ENCODE peak calls at places on chromosomes 4 and X, in eight cellular contexts. S, Z, D, N, R, B, Q and F are unnamed samples.

GRCh38 chr4:136818811-136819210 is 713.5 kb downstream of the PCDH18 start:
- DNase-seq in S (no peak), Z (no peak), D (no peak), N (peak; percentile 11), R (no peak), B (peak; percentile 49), Q (no peak), F (no peak)

GRCh38 chrX:94515009-94515408 is 841.0 kb downstream of the FAM133A start:
- DNase-seq in S (no peak), Z (no peak), D (no peak), N (no peak), R (no peak), B (no peak), Q (no peak), F (no peak)

GRCh38 chrX:2962346-2962745 is 33.2 kb upstream of the ARSD start:
- DNase-seq in S (no peak), Z (no peak), D (no peak), N (no peak), R (no peak), B (no peak), Q (no peak), F (no peak)

GRCh38 chr4:83629945-83630684 is 94.2 kb downstream of the GPAT3 start:
- DNase-seq in S (no peak), Z (no peak), D (no peak), N (peak; percentile 67), R (peak; percentile 47), B (peak; percentile 82), Q (peak; percentile 86), F (no peak)

GRCh38 chr4:124943145-124943889 is 230.8 kb upstream of the ANKRD50 start:
- DNase-seq in S (no peak), Z (no peak), D (no peak), N (peak; percentile 38), R (no peak), B (peak; percentile 65), Q (no peak), F (no peak)

GRCh38 chr4:48780867-48781219 is 764 bp upstream of the FRYL start:
- DNase-seq in S (no peak), Z (peak; percentile 28), D (no peak), N (peak; percentile 78), R (peak; percentile 59), B (peak; percentile 55), Q (peak; percentile 73), F (no peak)

GRCh38 chr4:15413010-15413622 is 14.7 kb upstream of the C1QTNF7 start:
- DNase-seq in S (no peak), Z (no peak), D (peak; percentile 74), N (peak; percentile 42), R (no peak), B (peak; percentile 62), Q (no peak), F (no peak)

GRCh38 chr4:77175201-77175610 is 18.2 kb downstream of the CCNG2 start:
- DNase-seq in S (no peak), Z (no peak), D (no peak), N (no peak), R (no peak), B (no peak), Q (no peak), F (no peak)

GRCh38 chr4:62709618-62710252 is 1509.6 kb downstream of the ADGRL3 start:
- DNase-seq in S (peak; percentile 14), Z (no peak), D (no peak), N (peak; percentile 80), R (no peak), B (peak; percentile 35), Q (no peak), F (no peak)

GRCh38 chrX:150363561-150364346 is 637 bp downstream of the MAMLD1 start:
- DNase-seq in S (no peak), Z (no peak), D (no peak), N (peak; percentile 66), R (no peak), B (peak; percentile 45), Q (no peak), F (peak; percentile 83)

GRCh38 chr4:139575072-139575471 is 19.1 kb upstream of the SETD7 start:
- DNase-seq in S (no peak), Z (no peak), D (no peak), N (no peak), R (no peak), B (no peak), Q (no peak), F (no peak)

GRCh38 chrX:3811331-3812311 is 98.2 kb upstream of the PRKX start:
- DNase-seq in S (no peak), Z (peak; percentile 14), D (no peak), N (peak; percentile 84), R (peak; percentile 31), B (peak; percentile 60), Q (peak; percentile 71), F (no peak)

GRCh38 chr4:189376901-189377300 is 563.8 kb upstream of the FRG1 start:
- DNase-seq in S (no peak), Z (no peak), D (no peak), N (no peak), R (no peak), B (no peak), Q (no peak), F (no peak)

GRCh38 chr4:186067757-186068385 is 1.1 kb upstream of the TLR3 start:
- DNase-seq in S (peak; percentile 76), Z (peak; percentile 49), D (no peak), N (peak; percentile 73), R (peak; percentile 79), B (peak; percentile 71), Q (peak; percentile 86), F (no peak)

GRCh38 chr4:15402146-15402545 is 25.7 kb upstream of the C1QTNF7 start:
- DNase-seq in S (no peak), Z (no peak), D (no peak), N (peak; percentile 75), R (no peak), B (peak; percentile 60), Q (no peak), F (no peak)

GRCh38 chr4:20486433-20486832 is 213.8 kb upstream of the PACRGL start:
- DNase-seq in S (no peak), Z (no peak), D (no peak), N (no peak), R (no peak), B (no peak), Q (no peak), F (no peak)

GRCh38 chrX:1592128-1592862 is 891 bp downstream of the AKAP17A start:
- DNase-seq in S (no peak), Z (no peak), D (no peak), N (peak; percentile 56), R (peak; percentile 26), B (peak; percentile 10), Q (no peak), F (no peak)

GRCh38 chr4:9977518-9978031 is 43.7 kb downstream of the SLC2A9 start:
- DNase-seq in S (no peak), Z (no peak), D (peak; percentile 26), N (no peak), R (no peak), B (no peak), Q (no peak), F (peak; percentile 72)

GRCh38 chr4:71259305-71259704 is 79.5 kb upstream of the SLC4A4 start:
- DNase-seq in S (no peak), Z (no peak), D (no peak), N (no peak), R (no peak), B (no peak), Q (no peak), F (no peak)

GRCh38 chr4:183828125-183828524 is 77.0 kb upstream of the STOX2 start:
- DNase-seq in S (no peak), Z (no peak), D (no peak), N (no peak), R (no peak), B (no peak), Q (no peak), F (no peak)

GRCh38 chr4:76250962-76251361 is 559 bp upstream of the FAM47E start:
- DNase-seq in S (no peak), Z (no peak), D (no peak), N (no peak), R (no peak), B (no peak), Q (no peak), F (no peak)

GRCh38 chr4:118325443-118325842 is 27.4 kb downstream of the PRSS12 start:
- DNase-seq in S (no peak), Z (no peak), D (no peak), N (no peak), R (no peak), B (no peak), Q (no peak), F (no peak)
- H3K4me3 ChIP-seq in S (no peak overlapping the region), Z (no peak overlapping the region), D (no peak overlapping the region), N (no peak overlapping the region), R (no peak overlapping the region), B (no peak overlapping the region), Q (no peak overlapping the region), F (no peak overlapping the region)

GRCh38 chrX:55695227-55696018 is 22.1 kb upstream of the RRAGB start:
- DNase-seq in S (no peak), Z (no peak), D (no peak), N (no peak), R (no peak), B (no peak), Q (no peak), F (no peak)
- H3K9me3 ChIP-seq in S (no peaks in the 10 kb centered on the region), Z (no peaks in the 10 kb centered on the region), D (no peaks in the 10 kb centered on the region), N (peaks cover 10% of the 10 kb centered on the region), R (no peaks in the 10 kb centered on the region), B (no peaks in the 10 kb centered on the region), Q (no peaks in the 10 kb centered on the region), F (no peaks in the 10 kb centered on the region)

DNA sequence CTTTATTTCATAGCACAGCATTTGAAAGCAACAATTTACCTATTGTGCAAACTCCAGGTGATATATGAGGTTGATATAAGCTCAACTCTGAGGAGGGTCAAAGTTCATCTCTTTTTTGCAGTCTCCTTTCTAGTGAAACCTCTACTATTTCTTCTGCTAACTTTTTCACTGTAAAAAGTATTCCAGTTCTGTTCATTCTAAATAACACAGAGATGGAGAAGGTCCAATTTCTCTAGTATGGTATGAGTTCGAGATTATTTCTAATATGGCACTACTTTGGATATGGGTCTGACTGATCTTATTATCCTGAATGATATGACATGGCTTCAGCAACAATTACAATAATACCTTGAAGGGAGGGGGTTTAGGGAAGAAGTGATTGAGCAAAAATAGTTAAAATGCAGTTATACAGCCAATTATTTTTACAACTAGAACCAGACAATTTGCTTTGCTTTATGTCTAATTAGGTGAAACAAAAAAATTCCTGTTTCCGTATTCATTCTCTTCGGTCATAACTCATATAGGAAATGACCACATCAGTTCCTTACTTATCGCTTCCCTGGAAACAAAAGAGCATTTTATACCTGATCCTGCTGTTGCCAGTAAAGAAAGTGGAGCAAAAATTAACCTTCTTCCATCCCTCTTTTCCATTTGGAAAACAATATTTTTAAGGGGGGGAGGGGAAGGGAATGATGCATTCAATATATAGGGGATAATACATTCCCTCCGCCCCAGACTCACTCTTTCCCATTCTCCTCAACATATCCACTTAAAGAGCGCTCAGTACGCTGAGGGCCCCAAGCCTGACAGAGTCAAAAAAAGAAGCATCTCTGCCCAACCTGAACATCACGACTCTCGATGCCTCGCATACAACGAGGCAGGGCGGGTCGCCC is 1.0 kb downstream of the TBC1D9 start:
- DNase-seq in S (no peak), Z (no peak), D (no peak), N (no peak), R (no peak), B (no peak), Q (no peak), F (no peak)
- H3K4me3 ChIP-seq in S (peak overlapping the region; percentile 84), Z (peak overlapping the region; percentile 67), D (peak overlapping the region; percentile 91), N (peak overlapping the region; percentile 89), R (peak overlapping the region; percentile 77), B (peak overlapping the region; percentile 82), Q (peak overlapping the region; percentile 96), F (peak overlapping the region; percentile 74)

DNA sequence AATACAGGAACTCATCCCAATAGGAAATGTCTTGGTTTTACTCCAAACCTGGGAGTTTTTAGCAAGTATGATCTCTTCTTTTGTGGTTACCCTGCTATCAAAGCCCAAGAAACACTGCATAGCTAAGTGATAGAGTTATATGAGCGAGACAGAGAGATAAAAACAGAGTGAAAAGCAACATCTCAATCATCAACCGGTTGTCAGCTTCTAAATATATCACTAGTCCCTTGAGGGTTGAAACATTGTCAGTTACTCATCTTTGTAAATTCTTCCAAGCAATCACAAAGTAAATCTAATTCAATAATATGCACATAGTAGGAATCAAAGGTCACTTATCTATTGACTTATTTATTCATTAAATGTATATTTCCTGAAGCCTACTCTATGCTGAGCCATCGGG is 483.9 kb downstream of the IDS start:
- DNase-seq in S (no peak), Z (no peak), D (no peak), N (no peak), R (no peak), B (no peak), Q (no peak), F (no peak)
- H3K9me3 ChIP-seq in S (no peaks in the 10 kb centered on the region), Z (no peaks in the 10 kb centered on the region), D (no peaks in the 10 kb centered on the region), N (peaks cover 29% of the 10 kb centered on the region), R (no peaks in the 10 kb centered on the region), B (no peaks in the 10 kb centered on the region), Q (no peaks in the 10 kb centered on the region), F (peaks cover 7% of the 10 kb centered on the region)